ENCODE peak calls at places on chromosomes 6 and 20, in seven cellular contexts. One of them, this sample, is unnamed.

GRCh38 chr6:134217516-134218140 is 100.3 kb downstream of the SGK1 start:
- DNase-seq in hypothalamus: no peak
- DNase-seq in AG08395: peak; percentile 25
- DNase-seq in GM12878: no peak
- DNase-seq in HFFc6: no peak
- DNase-seq in NCI-H345: no peak
- DNase-seq in activated effector memory CD4-positive, alpha-beta T cell treated with anti-CD3 and anti-CD28 coated beads, Interleukin-2, amount 50 U/mL, for 16 hours: no peak
- DNase-seq in this sample: no peak

GRCh38 chr6:37717836-37718251 is 20.2 kb upstream of the MDGA1 start:
- DNase-seq in NCI-H345: no peak
- DNase-seq in AG08395: no peak
- DNase-seq in GM12878: no peak
- DNase-seq in activated effector memory CD4-positive, alpha-beta T cell treated with anti-CD3 and anti-CD28 coated beads, Interleukin-2, amount 50 U/mL, for 16 hours: no peak
- DNase-seq in hypothalamus: no peak
- DNase-seq in HFFc6: peak; percentile 56
- DNase-seq in this sample: no peak

GRCh38 chr6:26379236-26380139 is 3.4 kb upstream of the BTN2A2 start:
- DNase-seq in NCI-H345: no peak
- DNase-seq in HFFc6: no peak
- DNase-seq in GM12878: no peak
- DNase-seq in hypothalamus: no peak
- DNase-seq in activated effector memory CD4-positive, alpha-beta T cell treated with anti-CD3 and anti-CD28 coated beads, Interleukin-2, amount 50 U/mL, for 16 hours: no peak
- DNase-seq in AG08395: no peak
- DNase-seq in this sample: no peak

GRCh38 chr20:62832212-62832922 is 15.5 kb downstream of the COL9A3 start:
- DNase-seq in GM12878: peak; percentile 57
- DNase-seq in NCI-H345: peak; percentile 67
- DNase-seq in hypothalamus: no peak
- DNase-seq in activated effector memory CD4-positive, alpha-beta T cell treated with anti-CD3 and anti-CD28 coated beads, Interleukin-2, amount 50 U/mL, for 16 hours: no peak
- DNase-seq in HFFc6: no peak
- DNase-seq in AG08395: no peak
- DNase-seq in this sample: no peak

GRCh38 chr20:10715035-10715434 is 41.2 kb upstream of the JAG1 start:
- DNase-seq in NCI-H345: peak; percentile 60
- DNase-seq in AG08395: peak; percentile 36
- DNase-seq in hypothalamus: no peak
- DNase-seq in activated effector memory CD4-positive, alpha-beta T cell treated with anti-CD3 and anti-CD28 coated beads, Interleukin-2, amount 50 U/mL, for 16 hours: no peak
- DNase-seq in HFFc6: peak; percentile 24
- DNase-seq in GM12878: no peak
- DNase-seq in this sample: no peak

GRCh38 chr6:136783495-136784270 is 8.6 kb downstream of the MAP3K5 start:
- DNase-seq in activated effector memory CD4-positive, alpha-beta T cell treated with anti-CD3 and anti-CD28 coated beads, Interleukin-2, amount 50 U/mL, for 16 hours: no peak
- DNase-seq in hypothalamus: no peak
- DNase-seq in AG08395: no peak
- DNase-seq in HFFc6: no peak
- DNase-seq in GM12878: no peak
- DNase-seq in NCI-H345: no peak
- DNase-seq in this sample: no peak

GRCh38 chr20:51388227-51388626 is 154.3 kb downstream of the NFATC2 start:
- DNase-seq in hypothalamus: no peak
- DNase-seq in activated effector memory CD4-positive, alpha-beta T cell treated with anti-CD3 and anti-CD28 coated beads, Interleukin-2, amount 50 U/mL, for 16 hours: no peak
- DNase-seq in HFFc6: peak; percentile 61
- DNase-seq in GM12878: no peak
- DNase-seq in NCI-H345: no peak
- DNase-seq in AG08395: peak; percentile 47
- DNase-seq in this sample: no peak

GRCh38 chr6:26284537-26285142 is 80.4 kb upstream of the BTN3A2 start:
- DNase-seq in GM12878: peak; percentile 47
- DNase-seq in HFFc6: no peak
- DNase-seq in NCI-H345: no peak
- DNase-seq in AG08395: peak; percentile 40
- DNase-seq in activated effector memory CD4-positive, alpha-beta T cell treated with anti-CD3 and anti-CD28 coated beads, Interleukin-2, amount 50 U/mL, for 16 hours: peak; percentile 82
- DNase-seq in hypothalamus: no peak
- DNase-seq in this sample: peak; percentile 91

GRCh38 chr6:111750753-111751684 is 122.2 kb downstream of the FYN start:
- DNase-seq in activated effector memory CD4-positive, alpha-beta T cell treated with anti-CD3 and anti-CD28 coated beads, Interleukin-2, amount 50 U/mL, for 16 hours: peak; percentile 80
- DNase-seq in GM12878: no peak
- DNase-seq in NCI-H345: no peak
- DNase-seq in HFFc6: no peak
- DNase-seq in AG08395: no peak
- DNase-seq in hypothalamus: no peak
- DNase-seq in this sample: no peak

GRCh38 chr20:17491488-17491887 is 39.7 kb downstream of the BFSP1 start:
- DNase-seq in hypothalamus: no peak
- DNase-seq in AG08395: no peak
- DNase-seq in HFFc6: no peak
- DNase-seq in activated effector memory CD4-positive, alpha-beta T cell treated with anti-CD3 and anti-CD28 coated beads, Interleukin-2, amount 50 U/mL, for 16 hours: no peak
- DNase-seq in GM12878: no peak
- DNase-seq in NCI-H345: no peak
- DNase-seq in this sample: peak; percentile 36

GRCh38 chr6:958531-958930 is 265.6 kb upstream of the EXOC2 start:
- DNase-seq in NCI-H345: no peak
- DNase-seq in GM12878: no peak
- DNase-seq in AG08395: peak; percentile 91
- DNase-seq in hypothalamus: no peak
- DNase-seq in activated effector memory CD4-positive, alpha-beta T cell treated with anti-CD3 and anti-CD28 coated beads, Interleukin-2, amount 50 U/mL, for 16 hours: no peak
- DNase-seq in HFFc6: peak; percentile 95
- DNase-seq in this sample: no peak

GRCh38 chr20:44593721-44594120 is 11.3 kb downstream of the PKIG start:
- DNase-seq in AG08395: no peak
- DNase-seq in NCI-H345: no peak
- DNase-seq in activated effector memory CD4-positive, alpha-beta T cell treated with anti-CD3 and anti-CD28 coated beads, Interleukin-2, amount 50 U/mL, for 16 hours: no peak
- DNase-seq in GM12878: no peak
- DNase-seq in hypothalamus: no peak
- DNase-seq in HFFc6: no peak
- DNase-seq in this sample: no peak

GRCh38 chr20:610130-611046 is at the start of gene TCF15:
- DNase-seq in hypothalamus: no peak
- DNase-seq in GM12878: no peak
- DNase-seq in NCI-H345: no peak
- DNase-seq in AG08395: peak; percentile 17
- DNase-seq in HFFc6: no peak
- DNase-seq in activated effector memory CD4-positive, alpha-beta T cell treated with anti-CD3 and anti-CD28 coated beads, Interleukin-2, amount 50 U/mL, for 16 hours: no peak
- DNase-seq in this sample: no peak

GRCh38 chr6:79334674-79335073 is 100.2 kb upstream of the HMGN3 start:
- DNase-seq in hypothalamus: no peak
- DNase-seq in HFFc6: no peak
- DNase-seq in GM12878: no peak
- DNase-seq in NCI-H345: no peak
- DNase-seq in activated effector memory CD4-positive, alpha-beta T cell treated with anti-CD3 and anti-CD28 coated beads, Interleukin-2, amount 50 U/mL, for 16 hours: no peak
- DNase-seq in AG08395: no peak
- DNase-seq in this sample: no peak

GRCh38 chr6:169215201-169215661 is 38.4 kb downstream of the THBS2 start:
- DNase-seq in GM12878: no peak
- DNase-seq in hypothalamus: no peak
- DNase-seq in NCI-H345: no peak
- DNase-seq in HFFc6: no peak
- DNase-seq in AG08395: no peak
- DNase-seq in activated effector memory CD4-positive, alpha-beta T cell treated with anti-CD3 and anti-CD28 coated beads, Interleukin-2, amount 50 U/mL, for 16 hours: no peak
- DNase-seq in this sample: no peak

GRCh38 chr6:167005350-167006159 is 6.4 kb downstream of the CEP43 start:
- DNase-seq in hypothalamus: no peak
- DNase-seq in AG08395: no peak
- DNase-seq in activated effector memory CD4-positive, alpha-beta T cell treated with anti-CD3 and anti-CD28 coated beads, Interleukin-2, amount 50 U/mL, for 16 hours: no peak
- DNase-seq in GM12878: no peak
- DNase-seq in HFFc6: no peak
- DNase-seq in NCI-H345: peak; percentile 14
- DNase-seq in this sample: no peak

GRCh38 chr6:109236140-109237081 is 141.1 kb downstream of the CEP57L1 start:
- DNase-seq in hypothalamus: peak; percentile 42
- DNase-seq in HFFc6: no peak
- DNase-seq in AG08395: no peak
- DNase-seq in NCI-H345: peak; percentile 67
- DNase-seq in GM12878: no peak
- DNase-seq in activated effector memory CD4-positive, alpha-beta T cell treated with anti-CD3 and anti-CD28 coated beads, Interleukin-2, amount 50 U/mL, for 16 hours: no peak
- DNase-seq in this sample: no peak

GRCh38 chr20:2612073-2612472 is 40.4 kb upstream of the NOP56 start:
- DNase-seq in GM12878: no peak
- DNase-seq in AG08395: no peak
- DNase-seq in activated effector memory CD4-positive, alpha-beta T cell treated with anti-CD3 and anti-CD28 coated beads, Interleukin-2, amount 50 U/mL, for 16 hours: no peak
- DNase-seq in NCI-H345: no peak
- DNase-seq in hypothalamus: no peak
- DNase-seq in HFFc6: no peak
- DNase-seq in this sample: no peak